ENCODE peak calls at places on chromosomes 3 and 15, in ten cellular contexts. One of them, this sample, is unnamed.

GRCh38 chr3:197465996-197466549 is 89.7 kb downstream of the BDH1 start:
- DNase-seq in AML-193: no peak
- DNase-seq in dermis blood vessel endothelial cell: peak; percentile 70
- DNase-seq in NCI-H1092 treated with DMSO at 0.1 percent for 48 hours: no peak
- DNase-seq in tibial nerve: no peak
- DNase-seq in fibroblast of lung: peak; percentile 19
- DNase-seq in fibroblast of the aortic adventitia: peak; percentile 69
- DNase-seq in GM20000: no peak
- DNase-seq in ELR: peak; percentile 72
- DNase-seq in activated T-cell treated with anti-CD3 and anti-CD28 coated beads, Interleukin-2, amount 50 U/mL, for 72 hours: no peak
- DNase-seq in this sample: no peak

GRCh38 chr15:86316699-86317378 is 237.2 kb downstream of the AGBL1 start:
- DNase-seq in AML-193: no peak
- DNase-seq in activated T-cell treated with anti-CD3 and anti-CD28 coated beads, Interleukin-2, amount 50 U/mL, for 72 hours: no peak
- DNase-seq in fibroblast of the aortic adventitia: no peak
- DNase-seq in ELR: no peak
- DNase-seq in dermis blood vessel endothelial cell: no peak
- DNase-seq in fibroblast of lung: no peak
- DNase-seq in NCI-H1092 treated with DMSO at 0.1 percent for 48 hours: no peak
- DNase-seq in GM20000: no peak
- DNase-seq in tibial nerve: no peak
- DNase-seq in this sample: no peak

GRCh38 chr15:74430510-74430951 is 3.2 kb downstream of the SEMA7A start:
- DNase-seq in GM20000: peak; percentile 47
- DNase-seq in NCI-H1092 treated with DMSO at 0.1 percent for 48 hours: no peak
- DNase-seq in AML-193: no peak
- DNase-seq in activated T-cell treated with anti-CD3 and anti-CD28 coated beads, Interleukin-2, amount 50 U/mL, for 72 hours: no peak
- DNase-seq in fibroblast of lung: no peak
- DNase-seq in tibial nerve: no peak
- DNase-seq in fibroblast of the aortic adventitia: no peak
- DNase-seq in ELR: no peak
- DNase-seq in dermis blood vessel endothelial cell: no peak
- DNase-seq in this sample: no peak

GRCh38 chr3:102224171-102224570 is 210.6 kb upstream of the ZPLD1 start:
- DNase-seq in fibroblast of lung: peak; percentile 44
- DNase-seq in tibial nerve: peak; percentile 47
- DNase-seq in GM20000: peak; percentile 18
- DNase-seq in AML-193: peak; percentile 30
- DNase-seq in activated T-cell treated with anti-CD3 and anti-CD28 coated beads, Interleukin-2, amount 50 U/mL, for 72 hours: no peak
- DNase-seq in fibroblast of the aortic adventitia: peak; percentile 36
- DNase-seq in ELR: peak; percentile 52
- DNase-seq in dermis blood vessel endothelial cell: peak; percentile 71
- DNase-seq in NCI-H1092 treated with DMSO at 0.1 percent for 48 hours: no peak
- DNase-seq in this sample: no peak

GRCh38 chr3:34053631-34054030 is 255.2 kb downstream of the PDCD6IP start:
- DNase-seq in activated T-cell treated with anti-CD3 and anti-CD28 coated beads, Interleukin-2, amount 50 U/mL, for 72 hours: no peak
- DNase-seq in fibroblast of the aortic adventitia: peak; percentile 21
- DNase-seq in ELR: no peak
- DNase-seq in tibial nerve: no peak
- DNase-seq in dermis blood vessel endothelial cell: no peak
- DNase-seq in GM20000: no peak
- DNase-seq in AML-193: no peak
- DNase-seq in NCI-H1092 treated with DMSO at 0.1 percent for 48 hours: no peak
- DNase-seq in fibroblast of lung: no peak
- DNase-seq in this sample: no peak

GRCh38 chr15:99180287-99180962 is 69.0 kb downstream of the TTC23 start:
- DNase-seq in GM20000: no peak
- DNase-seq in activated T-cell treated with anti-CD3 and anti-CD28 coated beads, Interleukin-2, amount 50 U/mL, for 72 hours: no peak
- DNase-seq in fibroblast of the aortic adventitia: no peak
- DNase-seq in AML-193: no peak
- DNase-seq in ELR: no peak
- DNase-seq in NCI-H1092 treated with DMSO at 0.1 percent for 48 hours: no peak
- DNase-seq in dermis blood vessel endothelial cell: no peak
- DNase-seq in tibial nerve: no peak
- DNase-seq in fibroblast of lung: no peak
- DNase-seq in this sample: no peak

GRCh38 chr15:95690631-95691340 is 639.7 kb upstream of the NR2F2 start:
- DNase-seq in NCI-H1092 treated with DMSO at 0.1 percent for 48 hours: no peak
- DNase-seq in fibroblast of the aortic adventitia: no peak
- DNase-seq in activated T-cell treated with anti-CD3 and anti-CD28 coated beads, Interleukin-2, amount 50 U/mL, for 72 hours: no peak
- DNase-seq in fibroblast of lung: no peak
- DNase-seq in tibial nerve: no peak
- DNase-seq in GM20000: peak; percentile 6
- DNase-seq in AML-193: no peak
- DNase-seq in ELR: no peak
- DNase-seq in dermis blood vessel endothelial cell: no peak
- DNase-seq in this sample: no peak

GRCh38 chr15:57184502-57184901 is 191.8 kb upstream of the CGNL1 start:
- DNase-seq in NCI-H1092 treated with DMSO at 0.1 percent for 48 hours: no peak
- DNase-seq in AML-193: no peak
- DNase-seq in ELR: no peak
- DNase-seq in dermis blood vessel endothelial cell: no peak
- DNase-seq in fibroblast of lung: no peak
- DNase-seq in GM20000: no peak
- DNase-seq in activated T-cell treated with anti-CD3 and anti-CD28 coated beads, Interleukin-2, amount 50 U/mL, for 72 hours: no peak
- DNase-seq in fibroblast of the aortic adventitia: no peak
- DNase-seq in tibial nerve: no peak
- DNase-seq in this sample: no peak

GRCh38 chr3:158918008-158918407 is 116.2 kb downstream of the MFSD1 start:
- DNase-seq in AML-193: peak; percentile 45
- DNase-seq in tibial nerve: peak; percentile 10
- DNase-seq in NCI-H1092 treated with DMSO at 0.1 percent for 48 hours: peak; percentile 2
- DNase-seq in dermis blood vessel endothelial cell: peak; percentile 89
- DNase-seq in fibroblast of the aortic adventitia: peak; percentile 74
- DNase-seq in fibroblast of lung: peak; percentile 14
- DNase-seq in GM20000: peak; percentile 28
- DNase-seq in ELR: peak; percentile 88
- DNase-seq in activated T-cell treated with anti-CD3 and anti-CD28 coated beads, Interleukin-2, amount 50 U/mL, for 72 hours: peak; percentile 9
- DNase-seq in this sample: peak; percentile 52

GRCh38 chr3:178353292-178353814 is 182.9 kb upstream of the KCNMB2 start:
- DNase-seq in tibial nerve: no peak
- DNase-seq in AML-193: no peak
- DNase-seq in NCI-H1092 treated with DMSO at 0.1 percent for 48 hours: peak; percentile 81
- DNase-seq in fibroblast of the aortic adventitia: peak; percentile 65
- DNase-seq in ELR: no peak
- DNase-seq in fibroblast of lung: peak; percentile 51
- DNase-seq in GM20000: no peak
- DNase-seq in dermis blood vessel endothelial cell: peak; percentile 12
- DNase-seq in activated T-cell treated with anti-CD3 and anti-CD28 coated beads, Interleukin-2, amount 50 U/mL, for 72 hours: no peak
- DNase-seq in this sample: no peak

GRCh38 chr3:142243134-142243533 is 17.7 kb upstream of the GK5 start:
- DNase-seq in fibroblast of lung: no peak
- DNase-seq in fibroblast of the aortic adventitia: peak; percentile 42
- DNase-seq in dermis blood vessel endothelial cell: no peak
- DNase-seq in GM20000: no peak
- DNase-seq in ELR: no peak
- DNase-seq in NCI-H1092 treated with DMSO at 0.1 percent for 48 hours: no peak
- DNase-seq in tibial nerve: no peak
- DNase-seq in activated T-cell treated with anti-CD3 and anti-CD28 coated beads, Interleukin-2, amount 50 U/mL, for 72 hours: no peak
- DNase-seq in AML-193: no peak
- DNase-seq in this sample: no peak

GRCh38 chr3:42815826-42816225 is 6.6 kb downstream of the ACKR2 start:
- DNase-seq in ELR: no peak
- DNase-seq in fibroblast of lung: no peak
- DNase-seq in activated T-cell treated with anti-CD3 and anti-CD28 coated beads, Interleukin-2, amount 50 U/mL, for 72 hours: no peak
- DNase-seq in NCI-H1092 treated with DMSO at 0.1 percent for 48 hours: no peak
- DNase-seq in fibroblast of the aortic adventitia: no peak
- DNase-seq in dermis blood vessel endothelial cell: no peak
- DNase-seq in AML-193: peak; percentile 17
- DNase-seq in GM20000: no peak
- DNase-seq in tibial nerve: no peak
- DNase-seq in this sample: no peak

GRCh38 chr15:61888074-61888780 is 172.0 kb downstream of the VPS13C start:
- DNase-seq in AML-193: no peak
- DNase-seq in GM20000: no peak
- DNase-seq in fibroblast of the aortic adventitia: peak; percentile 71
- DNase-seq in fibroblast of lung: peak; percentile 78
- DNase-seq in ELR: no peak
- DNase-seq in activated T-cell treated with anti-CD3 and anti-CD28 coated beads, Interleukin-2, amount 50 U/mL, for 72 hours: no peak
- DNase-seq in NCI-H1092 treated with DMSO at 0.1 percent for 48 hours: no peak
- DNase-seq in tibial nerve: no peak
- DNase-seq in dermis blood vessel endothelial cell: no peak
- DNase-seq in this sample: no peak